ENCODE peak calls at places on chromosome 18, in ten cellular contexts. One of them, this sample, is unnamed.

GRCh38 chr18:11251229-11251890 is 102.0 kb upstream of the PIEZO2 start:
- DNase-seq in amniotic epithelial cell: peak; percentile 12
- DNase-seq in AML-193: no peak
- DNase-seq in midbrain: no peak
- DNase-seq in neural crest cell: no peak
- DNase-seq in activated gamma-delta T cell treated with anti-CD3 and anti-CD28 coated beads, Interleukin-2, amount 50 U/mL, for 16 hours: no peak
- DNase-seq in HFFc6: no peak
- DNase-seq in activated CD8-positive, alpha-beta memory T cell treated with anti-CD3 and anti-CD28 coated beads, Interleukin-2, amount 50 U/mL, for 48 hours: no peak
- DNase-seq in kidney glomerular epithelial cell: no peak
- DNase-seq in 8988T: no peak
- DNase-seq in this sample: no peak

GRCh38 chr18:79272916-79273315 is 122.8 kb upstream of the NFATC1 start:
- DNase-seq in kidney glomerular epithelial cell: no peak
- DNase-seq in midbrain: no peak
- DNase-seq in HFFc6: no peak
- DNase-seq in neural crest cell: no peak
- DNase-seq in activated gamma-delta T cell treated with anti-CD3 and anti-CD28 coated beads, Interleukin-2, amount 50 U/mL, for 16 hours: no peak
- DNase-seq in activated CD8-positive, alpha-beta memory T cell treated with anti-CD3 and anti-CD28 coated beads, Interleukin-2, amount 50 U/mL, for 48 hours: no peak
- DNase-seq in AML-193: no peak
- DNase-seq in amniotic epithelial cell: no peak
- DNase-seq in 8988T: no peak
- DNase-seq in this sample: no peak

GRCh38 chr18:10842821-10843220 is 306.5 kb downstream of the PIEZO2 start:
- DNase-seq in activated CD8-positive, alpha-beta memory T cell treated with anti-CD3 and anti-CD28 coated beads, Interleukin-2, amount 50 U/mL, for 48 hours: no peak
- DNase-seq in amniotic epithelial cell: peak; percentile 83
- DNase-seq in midbrain: no peak
- DNase-seq in neural crest cell: no peak
- DNase-seq in HFFc6: no peak
- DNase-seq in 8988T: no peak
- DNase-seq in AML-193: no peak
- DNase-seq in activated gamma-delta T cell treated with anti-CD3 and anti-CD28 coated beads, Interleukin-2, amount 50 U/mL, for 16 hours: no peak
- DNase-seq in kidney glomerular epithelial cell: no peak
- DNase-seq in this sample: no peak

GRCh38 chr18:55275042-55275897 is 312.7 kb downstream of the TCF4 start:
- DNase-seq in activated gamma-delta T cell treated with anti-CD3 and anti-CD28 coated beads, Interleukin-2, amount 50 U/mL, for 16 hours: no peak
- DNase-seq in AML-193: peak; percentile 3
- DNase-seq in midbrain: peak; percentile 26
- DNase-seq in amniotic epithelial cell: peak; percentile 83
- DNase-seq in activated CD8-positive, alpha-beta memory T cell treated with anti-CD3 and anti-CD28 coated beads, Interleukin-2, amount 50 U/mL, for 48 hours: no peak
- DNase-seq in kidney glomerular epithelial cell: no peak
- DNase-seq in HFFc6: peak; percentile 94
- DNase-seq in 8988T: no peak
- DNase-seq in neural crest cell: no peak
- DNase-seq in this sample: peak; percentile 13

GRCh38 chr18:23924813-23925212 is 89.7 kb upstream of the TTC39C start:
- DNase-seq in AML-193: no peak
- DNase-seq in kidney glomerular epithelial cell: no peak
- DNase-seq in activated CD8-positive, alpha-beta memory T cell treated with anti-CD3 and anti-CD28 coated beads, Interleukin-2, amount 50 U/mL, for 48 hours: no peak
- DNase-seq in amniotic epithelial cell: peak; percentile 71
- DNase-seq in 8988T: no peak
- DNase-seq in HFFc6: peak; percentile 51
- DNase-seq in midbrain: no peak
- DNase-seq in neural crest cell: no peak
- DNase-seq in activated gamma-delta T cell treated with anti-CD3 and anti-CD28 coated beads, Interleukin-2, amount 50 U/mL, for 16 hours: no peak
- DNase-seq in this sample: no peak

GRCh38 chr18:51867767-51868166 is 472.2 kb upstream of the DCC start:
- DNase-seq in activated gamma-delta T cell treated with anti-CD3 and anti-CD28 coated beads, Interleukin-2, amount 50 U/mL, for 16 hours: no peak
- DNase-seq in kidney glomerular epithelial cell: peak; percentile 10
- DNase-seq in 8988T: no peak
- DNase-seq in HFFc6: no peak
- DNase-seq in midbrain: no peak
- DNase-seq in activated CD8-positive, alpha-beta memory T cell treated with anti-CD3 and anti-CD28 coated beads, Interleukin-2, amount 50 U/mL, for 48 hours: no peak
- DNase-seq in neural crest cell: peak; percentile 25
- DNase-seq in AML-193: no peak
- DNase-seq in amniotic epithelial cell: peak; percentile 1
- DNase-seq in this sample: no peak

GRCh38 chr18:11259421-11259820 is 110.1 kb upstream of the PIEZO2 start:
- DNase-seq in midbrain: no peak
- DNase-seq in 8988T: no peak
- DNase-seq in activated CD8-positive, alpha-beta memory T cell treated with anti-CD3 and anti-CD28 coated beads, Interleukin-2, amount 50 U/mL, for 48 hours: no peak
- DNase-seq in neural crest cell: no peak
- DNase-seq in kidney glomerular epithelial cell: no peak
- DNase-seq in AML-193: no peak
- DNase-seq in HFFc6: no peak
- DNase-seq in amniotic epithelial cell: no peak
- DNase-seq in activated gamma-delta T cell treated with anti-CD3 and anti-CD28 coated beads, Interleukin-2, amount 50 U/mL, for 16 hours: no peak
- DNase-seq in this sample: no peak

GRCh38 chr18:79871026-79871390 is 73.3 kb downstream of the KCNG2 start:
- DNase-seq in HFFc6: no peak
- DNase-seq in activated CD8-positive, alpha-beta memory T cell treated with anti-CD3 and anti-CD28 coated beads, Interleukin-2, amount 50 U/mL, for 48 hours: peak; percentile 43
- DNase-seq in amniotic epithelial cell: no peak
- DNase-seq in activated gamma-delta T cell treated with anti-CD3 and anti-CD28 coated beads, Interleukin-2, amount 50 U/mL, for 16 hours: no peak
- DNase-seq in neural crest cell: no peak
- DNase-seq in AML-193: no peak
- DNase-seq in 8988T: no peak
- DNase-seq in midbrain: no peak
- DNase-seq in kidney glomerular epithelial cell: no peak
- DNase-seq in this sample: no peak

GRCh38 chr18:44735071-44735470 is 54.4 kb downstream of the SETBP1 start:
- DNase-seq in HFFc6: no peak
- DNase-seq in kidney glomerular epithelial cell: no peak
- DNase-seq in activated CD8-positive, alpha-beta memory T cell treated with anti-CD3 and anti-CD28 coated beads, Interleukin-2, amount 50 U/mL, for 48 hours: no peak
- DNase-seq in amniotic epithelial cell: no peak
- DNase-seq in activated gamma-delta T cell treated with anti-CD3 and anti-CD28 coated beads, Interleukin-2, amount 50 U/mL, for 16 hours: no peak
- DNase-seq in 8988T: no peak
- DNase-seq in AML-193: peak; percentile 7
- DNase-seq in midbrain: no peak
- DNase-seq in neural crest cell: no peak
- DNase-seq in this sample: no peak

GRCh38 chr18:48514786-48515185 is 24.0 kb upstream of the CTIF start:
- DNase-seq in neural crest cell: no peak
- DNase-seq in 8988T: no peak
- DNase-seq in activated gamma-delta T cell treated with anti-CD3 and anti-CD28 coated beads, Interleukin-2, amount 50 U/mL, for 16 hours: no peak
- DNase-seq in amniotic epithelial cell: no peak
- DNase-seq in activated CD8-positive, alpha-beta memory T cell treated with anti-CD3 and anti-CD28 coated beads, Interleukin-2, amount 50 U/mL, for 48 hours: no peak
- DNase-seq in midbrain: peak; percentile 81
- DNase-seq in HFFc6: no peak
- DNase-seq in AML-193: no peak
- DNase-seq in kidney glomerular epithelial cell: no peak
- DNase-seq in this sample: no peak

GRCh38 chr18:9708057-9708881 is at the start of gene RAB31:
- DNase-seq in neural crest cell: peak; percentile 40
- DNase-seq in activated CD8-positive, alpha-beta memory T cell treated with anti-CD3 and anti-CD28 coated beads, Interleukin-2, amount 50 U/mL, for 48 hours: no peak
- DNase-seq in kidney glomerular epithelial cell: peak; percentile 40
- DNase-seq in amniotic epithelial cell: peak; percentile 71
- DNase-seq in HFFc6: peak; percentile 58
- DNase-seq in 8988T: peak; percentile 80
- DNase-seq in midbrain: peak; percentile 83
- DNase-seq in AML-193: peak; percentile 39
- DNase-seq in activated gamma-delta T cell treated with anti-CD3 and anti-CD28 coated beads, Interleukin-2, amount 50 U/mL, for 16 hours: no peak
- DNase-seq in this sample: peak; percentile 37

GRCh38 chr18:79384151-79384807 is 11.5 kb upstream of the NFATC1 start:
- DNase-seq in amniotic epithelial cell: no peak
- DNase-seq in HFFc6: no peak
- DNase-seq in activated gamma-delta T cell treated with anti-CD3 and anti-CD28 coated beads, Interleukin-2, amount 50 U/mL, for 16 hours: no peak
- DNase-seq in midbrain: no peak
- DNase-seq in AML-193: no peak
- DNase-seq in activated CD8-positive, alpha-beta memory T cell treated with anti-CD3 and anti-CD28 coated beads, Interleukin-2, amount 50 U/mL, for 48 hours: peak; percentile 33
- DNase-seq in neural crest cell: no peak
- DNase-seq in kidney glomerular epithelial cell: no peak
- DNase-seq in 8988T: no peak
- DNase-seq in this sample: no peak

GRCh38 chr18:3015851-3016250 is 2.9 kb upstream of the LPIN2 start:
- DNase-seq in activated gamma-delta T cell treated with anti-CD3 and anti-CD28 coated beads, Interleukin-2, amount 50 U/mL, for 16 hours: no peak
- DNase-seq in neural crest cell: no peak
- DNase-seq in activated CD8-positive, alpha-beta memory T cell treated with anti-CD3 and anti-CD28 coated beads, Interleukin-2, amount 50 U/mL, for 48 hours: no peak
- DNase-seq in kidney glomerular epithelial cell: no peak
- DNase-seq in amniotic epithelial cell: no peak
- DNase-seq in 8988T: no peak
- DNase-seq in AML-193: no peak
- DNase-seq in midbrain: no peak
- DNase-seq in HFFc6: no peak
- DNase-seq in this sample: no peak

GRCh38 chr18:76721207-76721996 is 101.0 kb upstream of the ZNF236 start:
- DNase-seq in AML-193: no peak
- DNase-seq in HFFc6: no peak
- DNase-seq in kidney glomerular epithelial cell: no peak
- DNase-seq in midbrain: no peak
- DNase-seq in activated CD8-positive, alpha-beta memory T cell treated with anti-CD3 and anti-CD28 coated beads, Interleukin-2, amount 50 U/mL, for 48 hours: peak; percentile 78
- DNase-seq in activated gamma-delta T cell treated with anti-CD3 and anti-CD28 coated beads, Interleukin-2, amount 50 U/mL, for 16 hours: peak; percentile 47
- DNase-seq in amniotic epithelial cell: no peak
- DNase-seq in 8988T: no peak
- DNase-seq in neural crest cell: no peak
- DNase-seq in this sample: no peak

GRCh38 chr18:37449618-37450017 is 116.0 kb downstream of the CELF4 start:
- DNase-seq in activated gamma-delta T cell treated with anti-CD3 and anti-CD28 coated beads, Interleukin-2, amount 50 U/mL, for 16 hours: no peak
- DNase-seq in midbrain: no peak
- DNase-seq in amniotic epithelial cell: no peak
- DNase-seq in neural crest cell: no peak
- DNase-seq in activated CD8-positive, alpha-beta memory T cell treated with anti-CD3 and anti-CD28 coated beads, Interleukin-2, amount 50 U/mL, for 48 hours: no peak
- DNase-seq in kidney glomerular epithelial cell: no peak
- DNase-seq in 8988T: no peak
- DNase-seq in AML-193: no peak
- DNase-seq in HFFc6: no peak
- DNase-seq in this sample: no peak

GRCh38 chr18:57657566-57657965 is 35.9 kb upstream of the NARS1 start:
- DNase-seq in neural crest cell: no peak
- DNase-seq in activated gamma-delta T cell treated with anti-CD3 and anti-CD28 coated beads, Interleukin-2, amount 50 U/mL, for 16 hours: no peak
- DNase-seq in AML-193: no peak
- DNase-seq in amniotic epithelial cell: no peak
- DNase-seq in midbrain: no peak
- DNase-seq in activated CD8-positive, alpha-beta memory T cell treated with anti-CD3 and anti-CD28 coated beads, Interleukin-2, amount 50 U/mL, for 48 hours: no peak
- DNase-seq in 8988T: no peak
- DNase-seq in HFFc6: no peak
- DNase-seq in kidney glomerular epithelial cell: no peak
- DNase-seq in this sample: no peak

GRCh38 chr18:35680139-35680551 is 98.6 kb downstream of the GALNT1 start:
- DNase-seq in HFFc6: no peak
- DNase-seq in amniotic epithelial cell: no peak
- DNase-seq in midbrain: no peak
- DNase-seq in activated CD8-positive, alpha-beta memory T cell treated with anti-CD3 and anti-CD28 coated beads, Interleukin-2, amount 50 U/mL, for 48 hours: no peak
- DNase-seq in kidney glomerular epithelial cell: no peak
- DNase-seq in activated gamma-delta T cell treated with anti-CD3 and anti-CD28 coated beads, Interleukin-2, amount 50 U/mL, for 16 hours: no peak
- DNase-seq in neural crest cell: no peak
- DNase-seq in 8988T: no peak
- DNase-seq in AML-193: no peak
- DNase-seq in this sample: no peak

GRCh38 chr18:76528477-76529432 is 33.7 kb upstream of the ZNF516 start:
- DNase-seq in HFFc6: peak; percentile 33
- DNase-seq in midbrain: no peak
- DNase-seq in activated CD8-positive, alpha-beta memory T cell treated with anti-CD3 and anti-CD28 coated beads, Interleukin-2, amount 50 U/mL, for 48 hours: no peak
- DNase-seq in kidney glomerular epithelial cell: no peak
- DNase-seq in amniotic epithelial cell: peak; percentile 53
- DNase-seq in 8988T: no peak
- DNase-seq in activated gamma-delta T cell treated with anti-CD3 and anti-CD28 coated beads, Interleukin-2, amount 50 U/mL, for 16 hours: no peak
- DNase-seq in AML-193: peak; percentile 52
- DNase-seq in neural crest cell: peak; percentile 14
- DNase-seq in this sample: no peak

GRCh38 chr18:44897445-44898215 is 216.9 kb downstream of the SETBP1 start:
- DNase-seq in kidney glomerular epithelial cell: no peak
- DNase-seq in HFFc6: no peak
- DNase-seq in neural crest cell: no peak
- DNase-seq in amniotic epithelial cell: no peak
- DNase-seq in activated CD8-positive, alpha-beta memory T cell treated with anti-CD3 and anti-CD28 coated beads, Interleukin-2, amount 50 U/mL, for 48 hours: no peak
- DNase-seq in AML-193: no peak
- DNase-seq in 8988T: no peak
- DNase-seq in activated gamma-delta T cell treated with anti-CD3 and anti-CD28 coated beads, Interleukin-2, amount 50 U/mL, for 16 hours: no peak
- DNase-seq in midbrain: no peak
- DNase-seq in this sample: no peak

GRCh38 chr18:41058351-41059125 is 896.5 kb upstream of the PIK3C3 start:
- DNase-seq in kidney glomerular epithelial cell: no peak
- DNase-seq in 8988T: no peak
- DNase-seq in midbrain: no peak
- DNase-seq in AML-193: no peak
- DNase-seq in HFFc6: no peak
- DNase-seq in neural crest cell: no peak
- DNase-seq in activated CD8-positive, alpha-beta memory T cell treated with anti-CD3 and anti-CD28 coated beads, Interleukin-2, amount 50 U/mL, for 48 hours: no peak
- DNase-seq in activated gamma-delta T cell treated with anti-CD3 and anti-CD28 coated beads, Interleukin-2, amount 50 U/mL, for 16 hours: no peak
- DNase-seq in amniotic epithelial cell: no peak
- DNase-seq in this sample: no peak

GRCh38 chr18:9766076-9766481 is 58.0 kb downstream of the RAB31 start:
- DNase-seq in 8988T: no peak
- DNase-seq in kidney glomerular epithelial cell: no peak
- DNase-seq in amniotic epithelial cell: peak; percentile 30
- DNase-seq in HFFc6: no peak
- DNase-seq in activated CD8-positive, alpha-beta memory T cell treated with anti-CD3 and anti-CD28 coated beads, Interleukin-2, amount 50 U/mL, for 48 hours: no peak
- DNase-seq in AML-193: peak; percentile 11
- DNase-seq in midbrain: no peak
- DNase-seq in activated gamma-delta T cell treated with anti-CD3 and anti-CD28 coated beads, Interleukin-2, amount 50 U/mL, for 16 hours: no peak
- DNase-seq in neural crest cell: no peak
- DNase-seq in this sample: no peak

GRCh38 chr18:53534695-53535094 is 689.8 kb downstream of the MBD2 start:
- DNase-seq in amniotic epithelial cell: no peak
- DNase-seq in midbrain: peak; percentile 82
- DNase-seq in AML-193: no peak
- DNase-seq in neural crest cell: no peak
- DNase-seq in activated CD8-positive, alpha-beta memory T cell treated with anti-CD3 and anti-CD28 coated beads, Interleukin-2, amount 50 U/mL, for 48 hours: no peak
- DNase-seq in activated gamma-delta T cell treated with anti-CD3 and anti-CD28 coated beads, Interleukin-2, amount 50 U/mL, for 16 hours: no peak
- DNase-seq in HFFc6: no peak
- DNase-seq in kidney glomerular epithelial cell: no peak
- DNase-seq in 8988T: no peak
- DNase-seq in this sample: peak; percentile 2

GRCh38 chr18:58784601-58785137 is 80.0 kb upstream of the ZNF532 start:
- DNase-seq in activated gamma-delta T cell treated with anti-CD3 and anti-CD28 coated beads, Interleukin-2, amount 50 U/mL, for 16 hours: no peak
- DNase-seq in 8988T: no peak
- DNase-seq in neural crest cell: peak; percentile 34
- DNase-seq in AML-193: no peak
- DNase-seq in amniotic epithelial cell: no peak
- DNase-seq in midbrain: no peak
- DNase-seq in kidney glomerular epithelial cell: no peak
- DNase-seq in HFFc6: no peak
- DNase-seq in activated CD8-positive, alpha-beta memory T cell treated with anti-CD3 and anti-CD28 coated beads, Interleukin-2, amount 50 U/mL, for 48 hours: no peak
- DNase-seq in this sample: peak; percentile 38

GRCh38 chr18:41703744-41704530 is 251.1 kb upstream of the PIK3C3 start:
- DNase-seq in activated gamma-delta T cell treated with anti-CD3 and anti-CD28 coated beads, Interleukin-2, amount 50 U/mL, for 16 hours: no peak
- DNase-seq in midbrain: no peak
- DNase-seq in AML-193: no peak
- DNase-seq in activated CD8-positive, alpha-beta memory T cell treated with anti-CD3 and anti-CD28 coated beads, Interleukin-2, amount 50 U/mL, for 48 hours: no peak
- DNase-seq in HFFc6: peak; percentile 0
- DNase-seq in 8988T: no peak
- DNase-seq in kidney glomerular epithelial cell: no peak
- DNase-seq in neural crest cell: no peak
- DNase-seq in amniotic epithelial cell: peak; percentile 48
- DNase-seq in this sample: no peak

GRCh38 chr18:31723998-31724711 is 36.5 kb downstream of the SLC25A52 start:
- DNase-seq in amniotic epithelial cell: no peak
- DNase-seq in AML-193: no peak
- DNase-seq in kidney glomerular epithelial cell: no peak
- DNase-seq in 8988T: no peak
- DNase-seq in HFFc6: no peak
- DNase-seq in activated gamma-delta T cell treated with anti-CD3 and anti-CD28 coated beads, Interleukin-2, amount 50 U/mL, for 16 hours: no peak
- DNase-seq in midbrain: peak; percentile 10
- DNase-seq in activated CD8-positive, alpha-beta memory T cell treated with anti-CD3 and anti-CD28 coated beads, Interleukin-2, amount 50 U/mL, for 48 hours: peak; percentile 54
- DNase-seq in neural crest cell: no peak
- DNase-seq in this sample: no peak

GRCh38 chr18:32317651-32318050 is 127.8 kb downstream of the MEP1B start:
- DNase-seq in HFFc6: no peak
- DNase-seq in 8988T: no peak
- DNase-seq in kidney glomerular epithelial cell: no peak
- DNase-seq in amniotic epithelial cell: peak; percentile 84
- DNase-seq in activated gamma-delta T cell treated with anti-CD3 and anti-CD28 coated beads, Interleukin-2, amount 50 U/mL, for 16 hours: no peak
- DNase-seq in AML-193: no peak
- DNase-seq in midbrain: no peak
- DNase-seq in activated CD8-positive, alpha-beta memory T cell treated with anti-CD3 and anti-CD28 coated beads, Interleukin-2, amount 50 U/mL, for 48 hours: no peak
- DNase-seq in neural crest cell: no peak
- DNase-seq in this sample: no peak

GRCh38 chr18:76354348-76354747 is 140.7 kb downstream of the ZNF516 start:
- DNase-seq in HFFc6: peak; percentile 46
- DNase-seq in kidney glomerular epithelial cell: peak; percentile 12
- DNase-seq in midbrain: no peak
- DNase-seq in amniotic epithelial cell: peak; percentile 64
- DNase-seq in activated CD8-positive, alpha-beta memory T cell treated with anti-CD3 and anti-CD28 coated beads, Interleukin-2, amount 50 U/mL, for 48 hours: no peak
- DNase-seq in activated gamma-delta T cell treated with anti-CD3 and anti-CD28 coated beads, Interleukin-2, amount 50 U/mL, for 16 hours: no peak
- DNase-seq in 8988T: no peak
- DNase-seq in AML-193: no peak
- DNase-seq in neural crest cell: no peak
- DNase-seq in this sample: no peak

GRCh38 chr18:61637319-61637718 is 255.5 kb downstream of the RNF152 start:
- DNase-seq in 8988T: no peak
- DNase-seq in kidney glomerular epithelial cell: no peak
- DNase-seq in neural crest cell: no peak
- DNase-seq in amniotic epithelial cell: no peak
- DNase-seq in midbrain: no peak
- DNase-seq in HFFc6: no peak
- DNase-seq in activated gamma-delta T cell treated with anti-CD3 and anti-CD28 coated beads, Interleukin-2, amount 50 U/mL, for 16 hours: no peak
- DNase-seq in activated CD8-positive, alpha-beta memory T cell treated with anti-CD3 and anti-CD28 coated beads, Interleukin-2, amount 50 U/mL, for 48 hours: no peak
- DNase-seq in AML-193: no peak
- DNase-seq in this sample: no peak